ENCODE peak calls at places on chromosomes 6 and 20, in seven cellular contexts. C is glutamatergic neuron; R is activated CD4-positive, CD25-positive, alpha-beta regulatory T cell; I is T-helper 2 cell; G is coronary artery; W is AG08396; X is bronchial epithelial cell. Y is an unnamed sample.

GRCh38 chr20:64080013-64080812 is at the start of gene OPRL1:
- DNase-seq in R (no peak), W (no peak), X (no peak), G (no peak), C (no peak), I (peak), Y (no peak)

GRCh38 chr6:11315743-11316437 is 83.4 kb upstream of the NEDD9 start:
- DNase-seq in R (no peak), X (peak), C (no peak), W (peak), G (no peak), I (no peak), Y (no peak)

GRCh38 chr20:60589624-60590023 is 631.4 kb downstream of the CDH26 start:
- DNase-seq in R (no peak), X (no peak), C (no peak), I (no peak), G (no peak), W (no peak), Y (peak)

GRCh38 chr6:34237722-34238506 is 1.2 kb downstream of the HMGA1 start:
- DNase-seq in W (peak), I (peak), G (no peak), R (peak), C (peak), X (no peak), Y (peak)

GRCh38 chr6:89616531-89616930 is 22.0 kb downstream of the LYRM2 start:
- DNase-seq in I (no peak), C (no peak), R (no peak), X (no peak), G (no peak), W (no peak), Y (no peak)

GRCh38 chr6:113220832-113221231 is 636.3 kb upstream of the MARCKS start:
- DNase-seq in W (no peak), X (no peak), I (no peak), G (no peak), C (no peak), R (no peak), Y (no peak)

GRCh38 chr6:111987295-111987694 is 66.6 kb upstream of the CCN6 start:
- DNase-seq in X (peak), W (no peak), C (no peak), G (no peak), R (no peak), I (no peak), Y (peak)

GRCh38 chr6:49333345-49334120 is 129.5 kb downstream of the MMUT start:
- DNase-seq in I (no peak), G (no peak), X (peak), C (no peak), W (no peak), R (no peak), Y (peak)

GRCh38 chr6:125888989-125889656 is 67.4 kb upstream of the HINT3 start:
- DNase-seq in G (no peak), C (no peak), W (peak), I (no peak), X (peak), R (no peak), Y (peak)

GRCh38 chr20:48879609-48880008 is 41.9 kb upstream of the ARFGEF2 start:
- DNase-seq in R (no peak), G (no peak), I (no peak), X (peak), C (no peak), W (no peak), Y (peak)

GRCh38 chr6:53103993-53104675 is 38.9 kb downstream of the FBXO9 start:
- DNase-seq in W (no peak), G (no peak), X (peak), C (no peak), R (no peak), I (no peak), Y (peak)

GRCh38 chr6:158574800-158575199 is 14.9 kb downstream of the TMEM181 start:
- DNase-seq in I (no peak), W (no peak), C (no peak), X (no peak), R (no peak), G (no peak), Y (no peak)

GRCh38 chr20:18364768-18365167 is 76.4 kb downstream of the ZNF133 start:
- DNase-seq in W (no peak), I (no peak), C (no peak), R (no peak), G (no peak), X (no peak), Y (no peak)

GRCh38 chr6:107218142-107218541 is 102.8 kb upstream of the BEND3 start:
- DNase-seq in I (no peak), C (no peak), R (no peak), G (no peak), W (no peak), X (no peak), Y (no peak)

Y was measured in trophoblast cell.